ENCODE peak calls at places on chromosomes 4 and X, in five cellular contexts. J is CD4-positive, alpha-beta memory T cell; Z is GM23338; Y is spleen; T is fibroblast of lung. E is an unnamed sample.
A peak's percentile ranks its signal among the peaks of the same experiment; 100 is the strongest.

GRCh38 chrX:129655547-129656248 is 942 bp upstream of the APLN start:
- DNase-seq in J (peak; percentile 33), Z (peak; percentile 55), Y (no peak), T (no peak), E (no peak)

GRCh38 chr4:68708566-68708965 is 38.1 kb upstream of the UGT2B15 start:
- DNase-seq in J (no peak), Z (no peak), Y (no peak), T (no peak), E (no peak)

GRCh38 chr4:15652191-15652590 is 3.0 kb downstream of the FBXL5 start:
- DNase-seq in J (no peak), Z (no peak), Y (no peak), T (no peak), E (no peak)

GRCh38 chrX:68941385-68941952 is 112.6 kb downstream of the EFNB1 start:
- DNase-seq in J (no peak), Z (no peak), Y (peak; percentile 51), T (peak; percentile 73), E (no peak)

GRCh38 chr4:109559625-109559982 is 442 bp upstream of the MCUB start:
- DNase-seq in J (no peak), Z (peak; percentile 75), Y (peak; percentile 87), T (peak; percentile 10), E (peak; percentile 16)

GRCh38 chr4:46329118-46329976 is 60.6 kb downstream of the GABRA2 start:
- DNase-seq in J (no peak), Z (peak; percentile 87), Y (no peak), T (peak; percentile 61), E (peak; percentile 54)

GRCh38 chr4:128776794-128777216 is 32.7 kb upstream of the JADE1 start:
- DNase-seq in J (no peak), Z (no peak), Y (no peak), T (peak; percentile 94), E (peak; percentile 40)

GRCh38 chr4:110183058-110183457 is 15.4 kb downstream of the ELOVL6 start:
- DNase-seq in J (no peak), Z (no peak), Y (no peak), T (no peak), E (no peak)

GRCh38 chr4:150004481-150004880 is 73.8 kb upstream of the DCLK2 start:
- DNase-seq in J (no peak), Z (no peak), Y (no peak), T (peak; percentile 43), E (no peak)

GRCh38 chr4:185965456-185966384 is 103.2 kb upstream of the TLR3 start:
- DNase-seq in J (no peak), Z (no peak), Y (no peak), T (no peak), E (no peak)

GRCh38 chr4:158896459-158897238 is 127.8 kb downstream of the FNIP2 start:
- DNase-seq in J (no peak), Z (no peak), Y (no peak), T (no peak), E (no peak)

GRCh38 chrX:108464604-108465003 is 25.0 kb downstream of the COL4A5 start:
- DNase-seq in J (no peak), Z (peak; percentile 58), Y (no peak), T (no peak), E (no peak)

GRCh38 chrX:147917700-147918694 is 6.3 kb downstream of the FMR1 start:
- DNase-seq in J (peak; percentile 50), Z (no peak), Y (no peak), T (no peak), E (no peak)

GRCh38 chr4:16329132-16329796 is 103.0 kb upstream of the TAPT1 start:
- DNase-seq in J (no peak), Z (no peak), Y (no peak), T (no peak), E (no peak)

GRCh38 chr4:4386736-4387392 is at the start of gene NSG1:
- DNase-seq in J (peak; percentile 51), Z (peak; percentile 42), Y (no peak), T (no peak), E (peak; percentile 43)

GRCh38 chrX:121579016-121579760 is 531.8 kb downstream of the GLUD2 start:
- DNase-seq in J (no peak), Z (peak; percentile 3), Y (no peak), T (no peak), E (peak; percentile 17)

GRCh38 chrX:119121341-119121740 is 6.3 kb downstream of the KIAA1210 start:
- DNase-seq in J (no peak), Z (no peak), Y (no peak), T (peak; percentile 59), E (no peak)

GRCh38 chr4:139214039-139214534 is 37.1 kb upstream of the ELF2 start:
- DNase-seq in J (no peak), Z (peak; percentile 78), Y (no peak), T (peak; percentile 22), E (peak; percentile 43)

GRCh38 chr4:67549123-67549522 is 3.8 kb upstream of the CENPC start:
- DNase-seq in J (peak; percentile 47), Z (no peak), Y (no peak), T (peak; percentile 23), E (no peak)

GRCh38 chrX:20595928-20596550 is 329.3 kb upstream of the RPS6KA3 start:
- DNase-seq in J (no peak), Z (peak; percentile 0), Y (no peak), T (peak; percentile 54), E (no peak)

GRCh38 chr4:185276036-185276435 is 66.6 kb downstream of the SNX25 start:
- DNase-seq in J (no peak), Z (no peak), Y (no peak), T (peak; percentile 55), E (no peak)

GRCh38 chrX:132908891-132909290 is 49.5 kb downstream of the HS6ST2 start:
- DNase-seq in J (no peak), Z (no peak), Y (no peak), T (no peak), E (no peak)

GRCh38 chrX:74925210-74926088 is at the start of gene NEXMIF:
- DNase-seq in J (peak; percentile 26), Z (peak; percentile 69), Y (peak; percentile 79), T (peak; percentile 1), E (peak; percentile 57)

GRCh38 chrX:115311666-115312065 is 22.2 kb downstream of the LUZP4 start:
- DNase-seq in J (no peak), Z (peak; percentile 66), Y (peak; percentile 75), T (no peak), E (no peak)

DNA sequence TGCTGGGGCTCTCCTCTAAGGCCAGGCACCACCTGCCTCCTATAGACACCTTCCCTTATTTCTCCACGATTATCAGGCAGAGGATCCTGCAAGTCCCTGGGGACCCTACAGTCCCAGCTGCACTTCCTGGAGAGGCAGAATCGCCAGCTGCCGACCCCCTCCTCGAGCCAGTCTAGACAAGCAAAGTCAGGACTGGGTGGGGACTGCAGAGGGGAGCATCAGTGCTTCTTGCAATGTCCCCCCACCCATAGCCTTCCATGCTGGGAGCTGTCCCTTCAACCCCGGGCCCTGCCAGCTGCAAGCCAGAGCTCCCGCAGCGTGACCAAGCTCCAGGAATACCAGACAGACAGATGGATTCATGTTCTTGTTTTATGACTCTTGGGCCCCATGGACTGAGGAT is 1.4 kb upstream of the CRMP1 start:
- DNase-seq in J (no peak), Z (no peak), Y (no peak), T (no peak), E (no peak)
- H3K27me3 ChIP-seq in J (peaks cover 12% of the 10 kb centered on the region), Z (peaks cover 64% of the 10 kb centered on the region), Y (peaks cover 55% of the 10 kb centered on the region), T (peaks cover 32% of the 10 kb centered on the region), E (no peaks in the 10 kb centered on the region)

DNA sequence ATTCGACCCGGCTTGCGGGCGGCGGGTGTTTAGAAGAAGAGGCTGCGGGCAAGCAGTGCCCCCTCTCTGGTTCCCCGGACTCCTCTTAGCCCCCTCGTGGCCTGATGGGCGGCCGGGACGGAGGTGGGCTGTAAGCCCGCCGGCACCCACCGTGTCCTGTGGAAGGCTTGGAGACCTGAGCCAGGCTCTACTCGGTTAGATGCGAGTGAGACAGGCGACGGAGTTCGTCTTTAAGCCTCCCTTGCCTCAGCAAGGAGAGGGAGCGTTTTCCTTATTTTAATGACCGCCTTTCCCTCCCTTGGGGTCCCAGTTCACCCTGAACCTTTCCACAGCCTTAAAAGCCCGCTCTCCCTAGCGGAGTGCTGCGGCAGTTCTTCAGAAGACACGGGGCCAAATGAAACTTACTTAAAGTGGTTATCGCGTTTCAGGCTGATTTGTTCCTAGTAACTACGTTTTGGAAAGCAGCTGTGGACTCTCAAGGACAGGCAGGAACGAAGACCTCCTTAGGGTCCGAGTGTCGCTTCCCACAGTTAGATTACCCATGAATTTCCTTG is 970 bp downstream of the SLITRK2 start:
- DNase-seq in J (no peak), Z (no peak), Y (no peak), T (peak; percentile 23), E (no peak)
- H3K4me3 ChIP-seq in J (no peak overlapping the region), Z (peak overlapping the region; percentile 59), Y (peak overlapping the region; percentile 10), T (no peak overlapping the region), E (no peak overlapping the region)

DNA sequence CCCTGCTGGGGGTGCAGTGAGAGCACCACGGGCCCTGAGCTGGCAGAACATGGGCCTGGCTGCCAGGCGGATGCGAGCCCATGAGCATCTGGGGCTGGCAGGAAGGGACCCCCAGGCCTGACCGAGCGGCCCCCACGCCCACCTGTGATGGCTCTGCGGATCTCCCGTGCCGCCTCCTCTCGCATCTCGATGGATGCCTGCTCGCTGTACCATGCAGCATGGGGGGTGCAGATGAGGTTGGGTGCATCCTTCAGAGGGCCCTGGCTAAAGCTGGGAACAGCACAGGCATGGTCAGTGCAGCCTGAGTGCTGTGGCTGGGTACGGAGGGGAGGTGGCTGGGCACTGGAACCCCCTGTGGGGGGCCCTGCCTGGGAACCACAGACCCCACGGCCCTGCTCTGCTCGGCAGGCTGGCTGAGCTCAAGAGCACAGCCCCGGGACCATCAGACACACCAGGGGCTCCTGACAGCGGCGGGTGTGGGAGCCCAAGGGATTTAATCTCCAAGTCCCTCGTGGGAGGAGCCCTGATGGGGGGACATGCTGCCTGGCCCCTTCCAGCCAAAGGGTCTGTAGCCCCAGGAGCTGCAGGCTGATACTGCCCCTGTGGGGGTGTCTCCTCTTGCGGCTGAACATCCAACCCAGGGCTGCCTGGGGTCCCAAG is 35.5 kb downstream of the CTBP1 start:
- DNase-seq in J (no peak), Z (no peak), Y (no peak), T (no peak), E (no peak)
- H3K4me1 ChIP-seq in J (peaks cover 31% of the 10 kb centered on the region), Z (no peaks in the 10 kb centered on the region), Y (peaks cover 37% of the 10 kb centered on the region), T (peaks cover 31% of the 10 kb centered on the region), E (no peaks in the 10 kb centered on the region)

GRCh38 chr4:123547167-123547817 is 150.7 kb downstream of the SPRY1 start:
- DNase-seq in J (no peak), Z (peak; percentile 94), Y (no peak), T (no peak), E (peak; percentile 85)
- H3K27me3 ChIP-seq in J (no peaks in the 10 kb centered on the region), Z (no peaks in the 10 kb centered on the region), Y (no peaks in the 10 kb centered on the region), T (no peaks in the 10 kb centered on the region), E (no peaks in the 10 kb centered on the region)

DNA sequence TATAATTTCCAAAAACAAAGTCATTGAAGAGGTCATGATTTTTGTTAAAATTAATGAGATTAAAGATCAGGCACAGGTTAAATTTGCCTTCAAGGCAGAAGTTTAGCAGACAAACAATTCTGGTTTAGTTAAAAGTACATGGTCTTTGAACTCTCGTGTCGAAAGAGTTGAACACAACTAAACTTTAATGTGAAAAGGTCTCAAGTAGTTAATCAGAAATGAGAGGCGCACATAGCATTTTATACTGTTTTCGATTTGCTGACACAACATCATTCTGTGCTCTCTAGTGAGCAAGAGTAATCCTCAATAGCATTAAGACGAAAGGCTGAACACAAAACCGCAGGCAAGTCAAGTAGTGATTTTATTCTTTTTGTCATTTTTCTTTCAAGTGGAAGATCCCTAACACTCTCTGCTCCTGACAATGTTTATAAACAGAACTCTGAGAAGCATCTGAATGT is 49.9 kb downstream of the SH3RF1 start:
- DNase-seq in J (no peak), Z (no peak), Y (no peak), T (peak; percentile 90), E (no peak)
- H3K4me3 ChIP-seq in J (no peak overlapping the region), Z (no peak overlapping the region), Y (no peak overlapping the region), T (no peak overlapping the region), E (no peak overlapping the region)

GRCh38 chr4:123121241-123121907 is 199.0 kb upstream of the NUDT6 start:
- DNase-seq in J (no peak), Z (no peak), Y (no peak), T (peak; percentile 33), E (no peak)
- H3K4me1 ChIP-seq in J (no peaks in the 10 kb centered on the region), Z (no peaks in the 10 kb centered on the region), Y (no peaks in the 10 kb centered on the region), T (no peaks in the 10 kb centered on the region), E (no peaks in the 10 kb centered on the region)

E was measured in Caco-2.